ENCODE peak calls at places on chromosomes 3 and 15, in nine cellular contexts. A is heart left ventricle; E is psoas muscle; T is HCT116; P is substantia nigra; V is CD8-positive, alpha-beta memory T cell; N is sigmoid colon; W is HL-60; X is AG04450. F is an unnamed sample.

GRCh38 chr3:27046346-27046745 is 322.8 kb downstream of the NEK10 start:
- DNase-seq in W (no peak), T (no peak), X (no peak), V (no peak), A (no peak), P (no peak), N (no peak), E (no peak), F (no peak)

GRCh38 chr3:59710556-59710953 is 660.7 kb upstream of the CFAP20DC start:
- DNase-seq in E (no peak), T (no peak), N (no peak), A (no peak), V (no peak), W (no peak), P (no peak), X (no peak), F (no peak)

GRCh38 chr3:82707035-82707434 is 945.6 kb upstream of the GBE1 start:
- DNase-seq in W (no peak), N (peak; percentile 38), E (no peak), T (no peak), P (no peak), X (no peak), A (no peak), V (no peak), F (no peak)

GRCh38 chr15:65651831-65652749 is 30.4 kb downstream of the SLC24A1 start:
- DNase-seq in V (no peak), T (no peak), P (no peak), X (no peak), A (no peak), W (no peak), N (no peak), E (no peak), F (no peak)

GRCh38 chr3:69422751-69423150 is 36.9 kb upstream of the FRMD4B start:
- DNase-seq in E (no peak), X (no peak), A (no peak), N (no peak), T (no peak), P (no peak), W (no peak), V (no peak), F (no peak)

GRCh38 chr3:185250247-185250646 is 3.6 kb downstream of the EHHADH start:
- DNase-seq in V (no peak), A (no peak), E (no peak), N (no peak), T (no peak), W (no peak), X (no peak), P (no peak), F (no peak)

GRCh38 chr3:88852606-88853005 is 254.8 kb upstream of the EPHA3 start:
- DNase-seq in A (no peak), T (no peak), E (no peak), X (no peak), P (no peak), N (no peak), W (no peak), V (no peak), F (no peak)

GRCh38 chr15:92097473-92098178 is 244.1 kb downstream of the SLCO3A1 start:
- DNase-seq in V (peak; percentile 23), N (no peak), E (no peak), X (peak; percentile 16), W (peak; percentile 45), T (peak; percentile 16), P (no peak), A (no peak), F (no peak)

GRCh38 chr3:141782386-141782932 is 19.3 kb downstream of the GRK7 start:
- DNase-seq in T (peak; percentile 22), P (no peak), N (no peak), W (no peak), E (no peak), X (no peak), V (no peak), A (no peak), F (no peak)

GRCh38 chr3:168248383-168249047 is 152.8 kb upstream of the GOLIM4 start:
- DNase-seq in A (peak; percentile 31), N (no peak), W (no peak), T (no peak), X (no peak), V (no peak), E (no peak), P (no peak), F (no peak)

GRCh38 chr15:63832620-63833245 is 1.0 kb downstream of the HERC1 start:
- DNase-seq in E (no peak), T (no peak), N (no peak), P (no peak), A (no peak), W (no peak), V (no peak), X (no peak), F (no peak)

GRCh38 chr15:31326729-31327673 is at the start of gene KLF13:
- DNase-seq in X (no peak), N (peak; percentile 85), W (no peak), P (peak; percentile 75), E (peak; percentile 59), T (no peak), V (peak; percentile 73), A (no peak), F (peak; percentile 34)

GRCh38 chr15:93212578-93212977 is 123.6 kb upstream of the RGMA start:
- DNase-seq in N (no peak), P (no peak), X (no peak), V (no peak), W (no peak), A (no peak), E (no peak), T (no peak), F (no peak)

GRCh38 chr3:49721165-49721860 is 1.8 kb upstream of the AMIGO3 start:
- DNase-seq in X (no peak), E (no peak), V (no peak), A (no peak), P (no peak), N (no peak), W (no peak), T (no peak), F (no peak)

GRCh38 chr15:59536553-59536952 is 75.0 kb upstream of the GCNT3 start:
- DNase-seq in E (no peak), X (no peak), N (peak; percentile 39), T (no peak), A (no peak), W (no peak), V (no peak), P (no peak), F (no peak)

GRCh38 chr15:60799885-60800728 is 321.2 kb upstream of the ICE2 start:
- DNase-seq in A (no peak), W (no peak), E (no peak), V (no peak), P (no peak), N (no peak), T (no peak), X (no peak), F (no peak)

GRCh38 chr15:59299919-59300617 is 72.6 kb downstream of the MYO1E start:
- DNase-seq in W (peak; percentile 97), A (peak; percentile 77), E (peak; percentile 75), P (peak; percentile 25), X (peak; percentile 87), V (peak; percentile 36), T (peak; percentile 86), N (peak; percentile 89), F (peak; percentile 95)

GRCh38 chr3:37999836-38000235 is 9.2 kb downstream of the VILL start:
- DNase-seq in N (peak; percentile 55), E (no peak), A (no peak), W (no peak), V (no peak), P (no peak), X (no peak), T (no peak), F (no peak)

GRCh38 chr3:38001456-38002081 is 11.0 kb downstream of the VILL start:
- DNase-seq in P (no peak), X (no peak), A (peak; percentile 10), V (no peak), N (peak; percentile 63), W (no peak), E (no peak), T (no peak), F (no peak)

GRCh38 chr3:38000242-38000916 is 9.8 kb downstream of the VILL start:
- DNase-seq in N (peak; percentile 57), T (no peak), P (no peak), A (no peak), V (no peak), W (no peak), X (no peak), E (no peak), F (no peak)

GRCh38 chr3:38002291-38002876 is 11.8 kb downstream of the VILL start:
- DNase-seq in A (peak; percentile 21), N (peak; percentile 67), X (no peak), W (no peak), P (no peak), T (no peak), V (no peak), E (no peak), F (no peak)

DNA sequence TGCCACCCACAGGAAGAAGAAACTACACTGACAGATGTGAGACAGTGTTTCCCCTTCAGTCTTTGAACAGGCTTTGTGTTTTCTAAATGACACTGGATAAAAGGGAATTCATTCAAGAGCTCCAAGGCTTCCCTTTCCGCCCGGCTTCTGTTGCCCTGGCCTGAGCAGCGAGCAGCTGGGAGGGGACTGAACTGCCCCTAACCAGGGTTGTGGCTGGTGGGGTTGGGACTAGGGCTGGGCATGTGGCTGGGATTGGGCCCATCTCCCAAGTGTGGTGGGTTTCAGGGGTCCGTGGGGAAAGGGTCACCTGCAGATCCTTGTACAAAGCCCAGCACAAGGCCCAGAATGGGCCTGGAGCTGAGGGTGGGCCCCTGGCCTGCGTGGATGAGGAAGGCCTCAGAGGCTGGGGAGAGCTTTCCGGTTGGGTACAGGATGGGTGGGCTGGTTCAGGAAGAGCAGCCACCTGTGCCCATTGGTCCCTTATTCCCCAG is 10.4 kb downstream of the VILL start:
- DNase-seq in W (no peak), E (no peak), P (no peak), V (no peak), T (no peak), A (no peak), N (peak; percentile 64), X (no peak), F (no peak)
- H3K27ac ChIP-seq in W (no peak overlapping the region), E (no peak overlapping the region), P (peak overlapping the region; percentile 78), V (no peak overlapping the region), T (no peak overlapping the region), A (no peak overlapping the region), N (no peak overlapping the region), X (no peak overlapping the region), F (no peak overlapping the region)

GRCh38 chr15:90262426-90262825 is 3.0 kb upstream of the NGRN start:
- DNase-seq in N (no peak), E (peak; percentile 27), V (no peak), T (no peak), A (no peak), P (no peak), X (no peak), W (no peak), F (no peak)
- H3K27ac ChIP-seq in N (no peak overlapping the region), E (no peak overlapping the region), V (no peak overlapping the region), T (no peak overlapping the region), A (no peak overlapping the region), P (no peak overlapping the region), X (no peak overlapping the region), W (no peak overlapping the region), F (peak overlapping the region; percentile 27)

GRCh38 chr15:74793135-74794028 is 11.5 kb downstream of the CSK start:
- DNase-seq in W (peak; percentile 54), T (no peak), A (no peak), V (peak; percentile 74), N (peak; percentile 59), X (no peak), E (no peak), P (no peak), F (no peak)
- H3K27ac ChIP-seq in W (no peak overlapping the region), T (no peak overlapping the region), A (no peak overlapping the region), V (no peak overlapping the region), N (no peak overlapping the region), X (no peak overlapping the region), E (no peak overlapping the region), P (peak overlapping the region; percentile 27), F (peak overlapping the region; percentile 16)

GRCh38 chr15:100861511-100861991 is 18.1 kb upstream of the ALDH1A3 start:
- DNase-seq in V (no peak), W (no peak), X (no peak), T (no peak), A (peak; percentile 56), E (peak; percentile 50), P (peak; percentile 77), N (peak; percentile 72), F (no peak)
- H3K27ac ChIP-seq in V (no peak overlapping the region), W (no peak overlapping the region), X (no peak overlapping the region), T (no peak overlapping the region), A (no peak overlapping the region), E (no peak overlapping the region), P (peak overlapping the region; percentile 97), N (peak overlapping the region; percentile 14), F (no peak overlapping the region)

F was measured in epithelial cell of prostate.